ENCODE peak calls at places on chromosome 1, in seven cellular contexts. D is erythroblast; H is GM12891; Z is activated CD4-positive, alpha-beta T cell treated with anti-CD3 and anti-CD28 coated beads, Interleukin-2, amount 10 ng/mL, durations not matched to agents 7 days and 5 days; O is NCI-H2081; K is cortex of kidney; G is KG1. C is an unnamed sample.

GRCh38 chr1:11918779-11919519 is 7.3 kb downstream of the KIAA2013 start:
- DNase-seq in D (no peak), H (no peak), Z (no peak), O (no peak), K (no peak), G (no peak), C (no peak)

GRCh38 chr1:165129568-165130164 is 226.8 kb downstream of the LMX1A start:
- DNase-seq in D (peak; percentile 54), H (peak; percentile 18), Z (peak; percentile 51), O (peak; percentile 84), K (no peak), G (peak; percentile 7), C (peak; percentile 59)

GRCh38 chr1:227854189-227854588 is 38.7 kb downstream of the PRSS38 start:
- DNase-seq in D (no peak), H (no peak), Z (no peak), O (no peak), K (no peak), G (no peak), C (no peak)

GRCh38 chr1:210792703-210793102 is 341.2 kb downstream of the KCNH1 start:
- DNase-seq in D (peak; percentile 5), H (no peak), Z (no peak), O (no peak), K (no peak), G (no peak), C (no peak)

GRCh38 chr1:27891196-27891889 is 19.0 kb downstream of the THEMIS2 start:
- DNase-seq in D (peak; percentile 15), H (no peak), Z (peak; percentile 22), O (no peak), K (no peak), G (no peak), C (peak; percentile 82)

GRCh38 chr1:88961647-88962275 is 30.7 kb downstream of the KYAT3 start:
- DNase-seq in D (no peak), H (no peak), Z (no peak), O (no peak), K (no peak), G (no peak), C (no peak)

GRCh38 chr1:227131193-227131592 is 187.1 kb downstream of the CDC42BPA start:
- DNase-seq in D (peak; percentile 57), H (no peak), Z (no peak), O (peak; percentile 24), K (no peak), G (peak; percentile 12), C (no peak)

GRCh38 chr1:6057170-6057569 is 11.5 kb downstream of the KCNAB2 start:
- DNase-seq in D (no peak), H (no peak), Z (no peak), O (no peak), K (no peak), G (no peak), C (no peak)

GRCh38 chr1:23368562-23369334 is 888 bp downstream of the ZNF436 start:
- DNase-seq in D (peak; percentile 94), H (peak; percentile 82), Z (peak; percentile 90), O (peak; percentile 95), K (peak; percentile 22), G (peak; percentile 90), C (peak; percentile 88)

GRCh38 chr1:204465469-204466415 is 28.9 kb downstream of the PIK3C2B start:
- DNase-seq in D (peak; percentile 32), H (peak; percentile 50), Z (no peak), O (no peak), K (no peak), G (no peak), C (peak; percentile 38)

GRCh38 chr1:100581096-100581705 is 43.3 kb downstream of the GPR88 start:
- DNase-seq in D (no peak), H (no peak), Z (no peak), O (no peak), K (no peak), G (peak; percentile 7), C (peak; percentile 23)

GRCh38 chr1:44946720-44947059 is 39.7 kb downstream of the EIF2B3 start:
- DNase-seq in D (no peak), H (no peak), Z (no peak), O (no peak), K (no peak), G (no peak), C (no peak)

GRCh38 chr1:42893064-42893463 is 46.7 kb downstream of the ZNF691 start:
- DNase-seq in D (no peak), H (no peak), Z (no peak), O (no peak), K (no peak), G (no peak), C (no peak)

GRCh38 chr1:83999316-83999819 is 436 bp upstream of the TTLL7 start:
- DNase-seq in D (peak; percentile 93), H (peak; percentile 42), Z (peak; percentile 55), O (peak; percentile 93), K (no peak), G (no peak), C (peak; percentile 8)

GRCh38 chr1:206931709-206932108 is 10.0 kb upstream of the FCMR start:
- DNase-seq in D (no peak), H (no peak), Z (no peak), O (no peak), K (no peak), G (no peak), C (no peak)

GRCh38 chr1:7454895-7455784 is 316.0 kb upstream of the VAMP3 start:
- DNase-seq in D (no peak), H (no peak), Z (no peak), O (no peak), K (no peak), G (no peak), C (no peak)

GRCh38 chr1:244205906-244206305 is 154.8 kb downstream of the ZBTB18 start:
- DNase-seq in D (no peak), H (no peak), Z (no peak), O (no peak), K (no peak), G (no peak), C (no peak)

GRCh38 chr1:4176841-4177240 is 276.8 kb upstream of the C1orf174 start:
- DNase-seq in D (no peak), H (no peak), Z (no peak), O (no peak), K (no peak), G (no peak), C (no peak)

GRCh38 chr1:178686407-178686806 is 38.6 kb upstream of the RALGPS2 start:
- DNase-seq in D (no peak), H (no peak), Z (no peak), O (no peak), K (no peak), G (no peak), C (no peak)

GRCh38 chr1:159914252-159915018 is 10.9 kb downstream of the TAGLN2 start:
- DNase-seq in D (no peak), H (no peak), Z (no peak), O (peak; percentile 13), K (no peak), G (no peak), C (no peak)

GRCh38 chr1:185350027-185350442 is 33.0 kb upstream of the IVNS1ABP start:
- DNase-seq in D (no peak), H (no peak), Z (no peak), O (no peak), K (no peak), G (no peak), C (no peak)